ENCODE peak calls at places on chromosomes 4 and X, in four cellular contexts. Z, G, C and Q are unnamed samples.

GRCh38 chr4:175540732-175541131 is 271.3 kb downstream of the GPM6A start:
- DNase-seq in G (no peak), Z (no peak), C (no peak), Q (no peak)

GRCh38 chr4:48360285-48360965 is 19.1 kb downstream of the SLAIN2 start:
- DNase-seq in G (no peak), Z (peak; percentile 83), C (no peak), Q (no peak)

GRCh38 chr4:156190606-156191005 is 236.9 kb upstream of the CTSO start:
- DNase-seq in G (no peak), Z (peak; percentile 82), C (no peak), Q (no peak)

GRCh38 chr4:182448281-182449151 is 205.3 kb downstream of the TENM3 start:
- DNase-seq in C (peak; percentile 89), Z (peak; percentile 98), G (peak; percentile 77), Q (peak; percentile 80)

GRCh38 chr4:76670631-76671030 is 227.3 kb downstream of the SOWAHB start:
- DNase-seq in G (no peak), C (no peak), Z (no peak), Q (no peak)

GRCh38 chrX:119402588-119402987 is 3.5 kb downstream of the SLC25A43 start:
- DNase-seq in Z (no peak), G (no peak), C (peak; percentile 19), Q (no peak)

GRCh38 chr4:67084801-67085200 is 460.5 kb downstream of the CENPC start:
- DNase-seq in C (no peak), Z (no peak), G (no peak), Q (no peak)

GRCh38 chr4:188955066-188955465 is 815.8 kb downstream of the TRIML1 start:
- DNase-seq in G (no peak), C (no peak), Z (no peak), Q (no peak)

GRCh38 chrX:136674270-136674986 is 26.5 kb downstream of the CD40LG start:
- DNase-seq in C (no peak), G (no peak), Z (no peak), Q (no peak)

GRCh38 chr4:78776729-78777555 is 792 bp downstream of the BMP2K start:
- DNase-seq in C (peak; percentile 24), G (peak; percentile 14), Z (peak; percentile 77), Q (peak; percentile 50)

GRCh38 chr4:3254302-3255131 is 5.6 kb downstream of the MSANTD1 start:
- DNase-seq in G (no peak), C (peak; percentile 5), Z (no peak), Q (no peak)

GRCh38 chr4:89000844-89001360 is 56.1 kb downstream of the FAM13A start:
- DNase-seq in G (peak; percentile 86), C (no peak), Z (no peak), Q (peak; percentile 95)